ENCODE peak calls at places on chromosomes 2 and 18, in eight cellular contexts. V is SK-N-SH, F is HepG2, H is adipocyte, U is fibroblast of lung, A is K562, S is colonic mucosa, G is mesendoderm. Z is an unnamed sample.

GRCh38 chr2:119517433-119517832 is 6.8 kb downstream of the SCTR start:
- DNase-seq in F (peak; percentile 54), S (peak; percentile 75), G (peak; percentile 77), U (peak; percentile 36), A (peak; percentile 77), H (peak; percentile 24), V (peak; percentile 64), Z (peak; percentile 77)

GRCh38 chr2:205465791-205466190 is 216.5 kb upstream of the NRP2 start:
- DNase-seq in U (no peak), A (no peak), F (no peak), S (no peak), V (no peak), H (no peak), G (no peak), Z (no peak)

GRCh38 chr2:74584088-74584645 is 29.6 kb downstream of the DOK1 start:
- DNase-seq in A (no peak), S (no peak), V (no peak), F (no peak), U (no peak), G (no peak), H (peak; percentile 76), Z (no peak)

GRCh38 chr2:126059379-126059778 is 596.6 kb upstream of the GYPC start:
- DNase-seq in H (no peak), G (peak; percentile 66), V (no peak), F (no peak), A (no peak), U (no peak), S (no peak), Z (peak; percentile 5)

GRCh38 chr2:96534701-96535181 is 1.8 kb upstream of the ARID5A start:
- DNase-seq in A (no peak), G (no peak), V (peak; percentile 59), H (no peak), U (no peak), S (no peak), F (no peak), Z (no peak)

GRCh38 chr2:150080115-150080514 is 407.4 kb downstream of the RND3 start:
- DNase-seq in U (peak; percentile 45), G (no peak), F (no peak), V (no peak), S (no peak), H (peak; percentile 64), A (no peak), Z (no peak)

GRCh38 chr2:238864207-238865014 is 16.5 kb downstream of the TWIST2 start:
- DNase-seq in F (peak; percentile 98), U (peak; percentile 99), H (peak; percentile 99), S (peak; percentile 87), A (peak; percentile 10), G (peak; percentile 96), V (no peak), Z (peak; percentile 80)

GRCh38 chr18:46677609-46678470 is 20.8 kb upstream of the LOXHD1 start:
- DNase-seq in U (peak; percentile 4), A (no peak), V (peak; percentile 36), G (peak; percentile 53), S (no peak), H (no peak), F (no peak), Z (no peak)

GRCh38 chr2:167018590-167018989 is 130.3 kb downstream of the XIRP2 start:
- DNase-seq in A (no peak), U (no peak), F (no peak), G (no peak), S (no peak), V (no peak), H (no peak), Z (no peak)

GRCh38 chr2:62363166-62363565 is 142.8 kb downstream of the TMEM17 start:
- DNase-seq in S (no peak), H (no peak), A (no peak), G (no peak), F (no peak), V (no peak), U (no peak), Z (no peak)

GRCh38 chr2:9518780-9519179 is 36.9 kb downstream of the ADAM17 start:
- DNase-seq in F (no peak), H (no peak), G (no peak), V (no peak), A (no peak), U (no peak), S (no peak), Z (no peak)

GRCh38 chr2:54587439-54588016 is 131.4 kb downstream of the SPTBN1 start:
- DNase-seq in G (no peak), V (no peak), H (no peak), A (no peak), S (no peak), U (no peak), F (no peak), Z (no peak)

GRCh38 chr2:111235616-111236015 is 114.9 kb downstream of the BCL2L11 start:
- DNase-seq in S (no peak), H (no peak), F (no peak), G (no peak), A (no peak), U (no peak), V (no peak), Z (no peak)

DNA sequence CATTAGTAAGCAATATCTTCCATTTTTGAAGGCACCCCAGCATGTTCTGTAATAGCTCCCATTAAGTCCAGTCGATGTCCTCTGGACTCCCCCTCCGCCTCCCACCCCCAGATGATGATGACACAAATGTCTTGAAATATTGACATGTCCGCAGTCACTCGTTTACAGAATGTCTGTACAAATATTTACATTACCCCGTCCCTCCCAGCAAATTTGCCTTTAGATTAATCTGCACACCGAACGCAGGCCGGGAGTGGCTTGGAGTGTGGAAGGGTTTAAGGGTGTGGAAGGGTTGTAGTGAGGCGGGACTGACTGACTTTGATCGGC is 853 bp upstream of the OSBPL6 start:
- DNase-seq in U (no peak), G (no peak), F (peak; percentile 85), V (no peak), H (no peak), S (peak; percentile 57), A (no peak), Z (no peak)
- H3K9ac ChIP-seq in U (no peak overlapping the region), G (peak overlapping the region; percentile 69), F (no peak overlapping the region), V (peak overlapping the region; percentile 78), H (peak overlapping the region; percentile 83), S (peak overlapping the region; percentile 76), A (peak overlapping the region; percentile 95), Z (no peak overlapping the region)

GRCh38 chr2:42854207-42854818 is 61.9 kb upstream of the HAAO start:
- DNase-seq in A (no peak), V (no peak), S (no peak), U (peak; percentile 88), F (peak; percentile 43), H (peak; percentile 27), G (peak; percentile 35), Z (peak; percentile 49)
- H3K9ac ChIP-seq in A (peak overlapping the region; percentile 6), V (no peak overlapping the region), S (peak overlapping the region; percentile 18), U (peak overlapping the region; percentile 29), F (peak overlapping the region; percentile 58), H (peak overlapping the region; percentile 73), G (no peak overlapping the region), Z (no peak overlapping the region)

GRCh38 chr18:55544028-55544427 is 44.0 kb downstream of the TCF4 start:
- DNase-seq in U (no peak), S (no peak), G (no peak), F (no peak), A (no peak), V (peak; percentile 37), H (no peak), Z (no peak)

GRCh38 chr18:55549474-55550104 is 38.4 kb downstream of the TCF4 start:
- DNase-seq in U (no peak), F (no peak), G (peak; percentile 35), H (no peak), V (no peak), S (no peak), A (peak; percentile 53), Z (no peak)

GRCh38 chr18:55543130-55543704 is 44.8 kb downstream of the TCF4 start:
- DNase-seq in F (no peak), U (no peak), V (peak; percentile 29), G (no peak), A (peak; percentile 7), H (no peak), S (no peak), Z (no peak)

GRCh38 chr18:55547705-55548056 is 40.3 kb downstream of the TCF4 start:
- DNase-seq in G (no peak), H (no peak), F (no peak), S (no peak), U (no peak), A (no peak), V (no peak), Z (no peak)

GRCh38 chr18:55546873-55547704 is 40.9 kb downstream of the TCF4 start:
- DNase-seq in F (no peak), V (no peak), G (no peak), A (no peak), H (peak; percentile 73), S (peak; percentile 20), U (peak; percentile 63), Z (no peak)
- H3K9ac ChIP-seq in F (no peak overlapping the region), V (peak overlapping the region; percentile 51), G (no peak overlapping the region), A (no peak overlapping the region), H (peak overlapping the region; percentile 70), S (no peak overlapping the region), U (no peak overlapping the region), Z (no peak overlapping the region)

GRCh38 chr2:66430906-66431619 is 3.9 kb upstream of the MEIS1 start:
- DNase-seq in A (no peak), V (no peak), F (no peak), H (no peak), G (peak; percentile 94), S (no peak), U (no peak), Z (peak; percentile 52)
- H3K9ac ChIP-seq in A (no peak overlapping the region), V (no peak overlapping the region), F (no peak overlapping the region), H (no peak overlapping the region), G (no peak overlapping the region), S (no peak overlapping the region), U (no peak overlapping the region), Z (no peak overlapping the region)

GRCh38 chr18:58866261-58867232 is 1.9 kb downstream of the ZNF532 start:
- DNase-seq in F (no peak), H (peak; percentile 15), S (no peak), U (no peak), V (no peak), G (no peak), A (no peak), Z (no peak)
- H3K9ac ChIP-seq in F (no peak overlapping the region), H (peak overlapping the region; percentile 10), S (no peak overlapping the region), U (no peak overlapping the region), V (no peak overlapping the region), G (peak overlapping the region; percentile 88), A (no peak overlapping the region), Z (no peak overlapping the region)

Z was measured in neural progenitor cell.